ENCODE peak calls at places on chromosomes 11 and 22, in four cellular contexts. A, G, H and P are unnamed samples.

GRCh38 chr11:134364261-134364660 is 32.5 kb downstream of the GLB1L2 start:
- DNase-seq in H (no peak), A (no peak), G (no peak), P (no peak)

GRCh38 chr11:76770642-76771445 is 12.3 kb upstream of the TSKU start:
- DNase-seq in A (no peak), H (no peak), G (no peak), P (peak; percentile 83)

GRCh38 chr11:14446701-14447169 is 52.9 kb downstream of the COPB1 start:
- DNase-seq in H (peak; percentile 19), G (no peak), A (no peak), P (no peak)

GRCh38 chr11:5242933-5243844 is 6.5 kb downstream of the HBG1 start:
- DNase-seq in A (no peak), G (no peak), H (no peak), P (no peak)

GRCh38 chr11:69588270-69588669 is 52.7 kb upstream of the CCND1 start:
- DNase-seq in A (no peak), G (no peak), H (peak; percentile 79), P (peak; percentile 73)

GRCh38 chr11:121298770-121299169 is 6.2 kb downstream of the SC5D start:
- DNase-seq in H (no peak), A (no peak), G (no peak), P (no peak)

GRCh38 chr22:23179381-23180294 is 671 bp upstream of the BCR start:
- DNase-seq in A (no peak), G (no peak), H (no peak), P (no peak)

GRCh38 chr11:46446343-46446751 is 54.8 kb upstream of the CHRM4 start:
- DNase-seq in H (no peak), A (no peak), G (no peak), P (no peak)

GRCh38 chr11:96254087-96254486 is 88.9 kb downstream of the MAML2 start:
- DNase-seq in H (no peak), A (no peak), G (no peak), P (no peak)

GRCh38 chr11:6817668-6818067 is 18.2 kb upstream of the OR6A2 start:
- DNase-seq in A (no peak), G (no peak), H (no peak), P (no peak)

GRCh38 chr22:33853200-33854097 is 66.8 kb downstream of the LARGE1 start:
- DNase-seq in A (no peak), H (peak; percentile 41), G (no peak), P (peak; percentile 87)

GRCh38 chr22:31346733-31347250 is 646 bp upstream of the PATZ1 start:
- DNase-seq in A (peak; percentile 58), H (peak; percentile 33), G (peak; percentile 33), P (peak; percentile 67)

GRCh38 chr11:125514336-125515101 is 18.5 kb upstream of the FEZ1 start:
- DNase-seq in A (no peak), H (peak; percentile 24), G (peak; percentile 36), P (no peak)

GRCh38 chr11:65864758-65865471 is 4.7 kb downstream of the MUS81 start:
- DNase-seq in G (no peak), H (no peak), A (no peak), P (no peak)

GRCh38 chr22:36152088-36152487 is 8.5 kb downstream of the APOL3 start:
- DNase-seq in G (no peak), H (no peak), A (no peak), P (no peak)

GRCh38 chr11:131767421-131767820 is 397.0 kb downstream of the NTM start:
- DNase-seq in H (no peak), G (no peak), A (no peak), P (no peak)

GRCh38 chr11:1761110-1761856 is 2.4 kb downstream of the CTSD start:
- DNase-seq in G (no peak), H (no peak), A (no peak), P (no peak)

GRCh38 chr11:3050386-3051325 is 6.6 kb downstream of the CARS1 start:
- DNase-seq in A (no peak), H (no peak), G (no peak), P (no peak)

GRCh38 chr11:65262381-65262680 is 569 bp downstream of the POLA2 start:
- DNase-seq in A (no peak), H (no peak), G (no peak), P (no peak)

GRCh38 chr11:88259431-88259830 is 78.1 kb downstream of the CTSC start:
- DNase-seq in A (no peak), G (no peak), H (no peak), P (no peak)

GRCh38 chr11:85772700-85773099 is 38.2 kb downstream of the SYTL2 start:
- DNase-seq in A (no peak), G (no peak), H (no peak), P (peak; percentile 13)

GRCh38 chr11:70716986-70717775 is 318.9 kb downstream of the CTTN start:
- DNase-seq in A (no peak), H (no peak), G (no peak), P (no peak)

GRCh38 chr11:64846998-64847666 is 2.7 kb upstream of the CDC42BPG start:
- DNase-seq in G (peak; percentile 92), A (peak; percentile 93), H (peak; percentile 89), P (peak; percentile 94)

GRCh38 chr22:46079861-46080821 is 70.2 kb upstream of the PPARA start:
- DNase-seq in G (no peak), H (peak; percentile 87), A (no peak), P (peak; percentile 90)

GRCh38 chr11:93481279-93481678 is 61.9 kb downstream of the SMCO4 start:
- DNase-seq in G (no peak), H (no peak), A (no peak), P (no peak)

GRCh38 chr11:64314146-64314804 is 3.1 kb downstream of the TRMT112 start:
- DNase-seq in G (no peak), A (no peak), H (no peak), P (no peak)

GRCh38 chr22:46287873-46288751 is 8.6 kb upstream of the GTSE1 start:
- DNase-seq in A (no peak), H (no peak), G (no peak), P (no peak)

GRCh38 chr22:30634477-30635233 is 926 bp upstream of the SLC35E4 start:
- DNase-seq in A (peak; percentile 93), H (peak; percentile 76), G (peak; percentile 88), P (peak; percentile 94)

GRCh38 chr11:125433454-125434121 is 62.5 kb downstream of the FEZ1 start:
- DNase-seq in G (peak; percentile 4), H (no peak), A (peak; percentile 72), P (peak; percentile 72)

GRCh38 chr22:46129390-46130041 is 20.8 kb upstream of the PPARA start:
- DNase-seq in H (no peak), A (no peak), G (no peak), P (no peak)

GRCh38 chr11:76588455-76589325 is 81.9 kb downstream of the LRRC32 start:
- DNase-seq in A (no peak), G (peak; percentile 50), H (no peak), P (no peak)

GRCh38 chr22:20551805-20552449 is 44.5 kb downstream of the MED15 start:
- DNase-seq in G (peak; percentile 63), H (no peak), A (no peak), P (no peak)